ENCODE peak calls at places on chromosome 15, in six cellular contexts. O is OCI-LY7, V is ovary, N is left lung, G is kidney, W is K562. Q is an unnamed sample.

GRCh38 chr15:36601497-36601932 is 22.1 kb downstream of the CDIN1 start:
- DNase-seq in W (no peak), O (no peak), V (no peak), N (no peak), G (no peak), Q (peak; percentile 53)

GRCh38 chr15:29682781-29683180 is 139.5 kb downstream of the TJP1 start:
- DNase-seq in G (no peak), O (no peak), N (no peak), W (no peak), V (no peak), Q (no peak)

GRCh38 chr15:81274255-81274654 is 49.7 kb downstream of the STARD5 start:
- DNase-seq in G (no peak), W (no peak), V (no peak), N (no peak), O (no peak), Q (no peak)

GRCh38 chr15:31098953-31099740 is 2.4 kb downstream of the TRPM1 start:
- DNase-seq in W (no peak), O (no peak), G (no peak), V (no peak), N (no peak), Q (no peak)

GRCh38 chr15:86743283-86743903 is 663.7 kb downstream of the AGBL1 start:
- DNase-seq in W (peak; percentile 9), N (no peak), V (no peak), O (peak; percentile 18), G (no peak), Q (peak; percentile 48)

GRCh38 chr15:90268415-90268814 is 2.9 kb downstream of the NGRN start:
- DNase-seq in V (no peak), O (no peak), N (no peak), W (no peak), G (no peak), Q (no peak)

GRCh38 chr15:35783203-35783602 is 237.2 kb upstream of the DPH6 start:
- DNase-seq in O (no peak), G (no peak), W (no peak), N (no peak), V (no peak), Q (no peak)

GRCh38 chr15:89088605-89089315 is 504 bp downstream of the ABHD2 start:
- DNase-seq in N (peak; percentile 58), W (no peak), V (peak; percentile 50), O (peak; percentile 4), G (peak; percentile 78), Q (peak; percentile 87)

GRCh38 chr15:100767002-100767825 is 112.4 kb upstream of the ALDH1A3 start:
- DNase-seq in O (no peak), V (no peak), N (no peak), W (no peak), G (no peak), Q (no peak)

GRCh38 chr15:45385568-45385967 is 7.2 kb upstream of the GATM start:
- DNase-seq in V (no peak), O (no peak), G (no peak), W (no peak), N (no peak), Q (no peak)

GRCh38 chr15:42349178-42349577 is 10.1 kb upstream of the CAPN3 start:
- DNase-seq in V (no peak), O (no peak), G (no peak), N (no peak), W (no peak), Q (no peak)

GRCh38 chr15:72344602-72345001 is 24.6 kb upstream of the CELF6 start:
- DNase-seq in V (no peak), N (no peak), G (no peak), W (no peak), O (no peak), Q (no peak)

GRCh38 chr15:36805278-36805677 is 225.9 kb downstream of the CDIN1 start:
- DNase-seq in N (no peak), W (no peak), V (no peak), G (no peak), O (no peak), Q (no peak)

GRCh38 chr15:80484312-80484981 is 80.3 kb downstream of the ARNT2 start:
- DNase-seq in G (no peak), W (no peak), O (no peak), V (no peak), N (no peak), Q (no peak)

GRCh38 chr15:75181780-75182179 is 19.9 kb upstream of the C15orf39 start:
- DNase-seq in W (no peak), V (peak; percentile 35), N (no peak), G (no peak), O (no peak), Q (no peak)

GRCh38 chr15:39919740-39920509 is at the start of gene GPR176:
- DNase-seq in O (no peak), W (no peak), N (peak; percentile 40), G (peak; percentile 84), V (peak; percentile 16), Q (peak; percentile 31)

GRCh38 chr15:101064795-101065569 is 145.8 kb downstream of the LRRK1 start:
- DNase-seq in V (no peak), O (no peak), G (peak; percentile 53), W (no peak), N (peak; percentile 11), Q (no peak)

GRCh38 chr15:39605146-39605545 is 24.3 kb downstream of the THBS1 start:
- DNase-seq in W (no peak), V (no peak), O (no peak), G (no peak), N (no peak), Q (no peak)

GRCh38 chr15:74040115-74040850 is 42.1 kb downstream of the GOLGA6A start:
- DNase-seq in W (peak; percentile 5), G (peak; percentile 87), O (no peak), N (no peak), V (no peak), Q (peak; percentile 66)

GRCh38 chr15:25846377-25846776 is 16.8 kb downstream of the ATP10A start:
- DNase-seq in V (no peak), W (no peak), N (no peak), G (no peak), O (peak; percentile 59), Q (no peak)

GRCh38 chr15:75809986-75810750 is 33.1 kb upstream of the UBE2Q2 start:
- DNase-seq in W (no peak), N (no peak), G (no peak), O (peak; percentile 19), V (no peak), Q (no peak)

GRCh38 chr15:94965593-94965992 is 734.2 kb downstream of the MCTP2 start:
- DNase-seq in G (no peak), W (peak; percentile 16), O (no peak), V (no peak), N (no peak), Q (no peak)

GRCh38 chr15:59997070-59997701 is 6.9 kb upstream of the FOXB1 start:
- DNase-seq in G (peak; percentile 54), W (peak; percentile 45), V (no peak), O (no peak), N (no peak), Q (no peak)

GRCh38 chr15:52254331-52254730 is 41.3 kb downstream of the MYO5C start:
- DNase-seq in V (no peak), G (no peak), W (no peak), N (no peak), O (peak; percentile 57), Q (no peak)

GRCh38 chr15:57213783-57214366 is 162.4 kb upstream of the CGNL1 start:
- DNase-seq in G (no peak), V (no peak), O (peak; percentile 48), N (no peak), W (no peak), Q (no peak)

GRCh38 chr15:59691194-59691805 is 2.2 kb upstream of the BNIP2 start:
- DNase-seq in V (peak; percentile 13), W (no peak), N (no peak), O (peak; percentile 71), G (no peak), Q (no peak)

GRCh38 chr15:77037475-77038209 is 33.3 kb downstream of the TSPAN3 start:
- DNase-seq in W (no peak), V (no peak), N (no peak), O (no peak), G (peak; percentile 72), Q (no peak)

GRCh38 chr15:70566047-70566835 is 197.1 kb downstream of the UACA start:
- DNase-seq in W (no peak), O (no peak), V (no peak), N (no peak), G (no peak), Q (no peak)

GRCh38 chr15:44340410-44340809 is 51.9 kb downstream of the GOLM2 start:
- DNase-seq in G (no peak), N (peak; percentile 36), O (no peak), W (no peak), V (no peak), Q (no peak)

GRCh38 chr15:59294961-59295741 is 77.5 kb downstream of the MYO1E start:
- DNase-seq in G (no peak), N (no peak), W (no peak), V (no peak), O (no peak), Q (peak; percentile 20)

GRCh38 chr15:26939398-26939797 is 31.6 kb upstream of the GABRG3 start:
- DNase-seq in N (no peak), V (no peak), W (no peak), O (no peak), G (no peak), Q (no peak)

GRCh38 chr15:90062023-90062728 is 40.1 kb downstream of the IDH2 start:
- DNase-seq in N (peak; percentile 80), G (peak; percentile 88), V (peak; percentile 64), O (peak; percentile 81), W (peak; percentile 85), Q (no peak)

GRCh38 chr15:50315814-50316630 is 39.0 kb downstream of the GABPB1 start:
- DNase-seq in G (no peak), O (peak; percentile 52), W (peak; percentile 16), N (no peak), V (no peak), Q (no peak)

GRCh38 chr15:28017423-28017924 is 81.6 kb downstream of the OCA2 start:
- DNase-seq in V (no peak), W (no peak), O (no peak), G (no peak), N (no peak), Q (no peak)
- TF ChIP-seq CTCF in V (no peak), W (peak; percentile 23), O (no peak), G (peak; percentile 12), N (no peak), Q (no peak)

GRCh38 chr15:68792901-68793766 is 27.6 kb downstream of the ANP32A start:
- DNase-seq in O (no peak), V (no peak), W (no peak), G (peak; percentile 79), N (peak; percentile 71), Q (no peak)
- H3K4me1 ChIP-seq in O (peaks cover 76% of the 10 kb centered on the region), V (peaks cover 18% of the 10 kb centered on the region), W (peaks cover 10% of the 10 kb centered on the region), G (peaks cover 71% of the 10 kb centered on the region), N (peaks cover 83% of the 10 kb centered on the region), Q (peaks cover 81% of the 10 kb centered on the region)

GRCh38 chr15:83112233-83112958 is 5.0 kb downstream of the TM6SF1 start:
- DNase-seq in G (no peak), V (no peak), N (no peak), O (no peak), W (no peak), Q (no peak)
- TF ChIP-seq CTCF in G (no peak), V (no peak), N (no peak), O (no peak), W (peak; percentile 25), Q (no peak)

DNA sequence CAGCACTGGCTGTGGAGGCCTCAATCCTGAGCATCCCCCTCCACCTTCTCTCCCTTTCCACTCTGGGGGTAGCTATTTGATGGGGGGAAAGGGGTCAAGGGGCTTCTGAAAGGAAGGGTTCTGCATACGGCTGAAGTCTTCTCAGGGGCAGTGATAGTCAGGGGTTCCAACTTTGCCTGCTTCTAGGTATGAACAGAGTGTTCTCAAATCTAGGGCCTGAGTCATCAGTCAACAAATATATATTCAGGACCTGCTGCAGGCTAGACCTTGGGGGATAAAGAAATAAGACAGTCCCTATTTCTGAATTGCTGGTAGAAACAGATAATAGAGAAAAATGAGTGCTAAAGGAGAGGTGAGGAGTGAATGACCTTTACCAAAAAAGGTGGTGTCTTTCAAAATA is 12.8 kb downstream of the RGMA start:
- DNase-seq in O (no peak), G (no peak), W (no peak), V (no peak), N (no peak), Q (peak; percentile 30)
- H3K4me1 ChIP-seq in O (no peaks in the 10 kb centered on the region), G (peaks cover 4% of the 10 kb centered on the region), W (no peaks in the 10 kb centered on the region), V (no peaks in the 10 kb centered on the region), N (no peaks in the 10 kb centered on the region), Q (peaks cover 82% of the 10 kb centered on the region)

Q was measured in psoas muscle.